ENCODE peak calls at places on chromosomes 11 and 22, in four cellular contexts. B is NB4, V is EL, Z is esophagus squamous epithelium. W is an unnamed sample.

GRCh38 chr11:33899383-33900037 is 7.6 kb upstream of the LMO2 start:
- DNase-seq in Z (peak), B (no peak), V (peak), W (peak)

GRCh38 chr11:7584910-7585309 is 71.1 kb downstream of the PPFIBP2 start:
- DNase-seq in B (no peak), Z (no peak), V (no peak), W (no peak)

GRCh38 chr11:18986744-18987143 is 47.5 kb upstream of the MRGPRX1 start:
- DNase-seq in Z (no peak), V (no peak), B (no peak), W (no peak)

GRCh38 chr11:127238321-127238720 is 237.8 kb upstream of the KIRREL3 start:
- DNase-seq in Z (no peak), B (no peak), V (no peak), W (no peak)

GRCh38 chr11:96235725-96236124 is 107.3 kb downstream of the MAML2 start:
- DNase-seq in V (peak), B (no peak), Z (no peak), W (no peak)

GRCh38 chr11:25775608-25776007 is 556.3 kb upstream of the ANO3 start:
- DNase-seq in V (no peak), Z (no peak), B (no peak), W (no peak)

GRCh38 chr22:46072030-46072881 is 78.1 kb upstream of the PPARA start:
- DNase-seq in Z (no peak), B (peak), V (peak), W (peak)

GRCh38 chr11:95337175-95337957 is 106.4 kb upstream of the SESN3 start:
- DNase-seq in B (no peak), Z (no peak), V (peak), W (peak)

GRCh38 chr11:10076458-10077141 is 217.4 kb downstream of the SBF2 start:
- DNase-seq in B (peak), V (peak), Z (no peak), W (peak)

GRCh38 chr11:3158821-3159220 is 6.3 kb downstream of the OSBPL5 start:
- DNase-seq in B (no peak), Z (no peak), V (no peak), W (no peak)

W was measured in AG20443.